ENCODE peak calls at places on chromosome 13, in five cellular contexts. Y is fibroblast of lung; J is lower lobe of right lung; S is tibial nerve; I is CD8-positive, alpha-beta memory T cell. Z is an unnamed sample.

GRCh38 chr13:76383671-76384461 is 502.3 kb downstream of the KCTD12 start:
- DNase-seq in S (no peak), I (no peak), Y (peak; percentile 92), J (no peak), Z (no peak)

GRCh38 chr13:40662866-40663265 is 3.6 kb downstream of the FOXO1 start:
- DNase-seq in J (no peak), S (no peak), I (no peak), Y (no peak), Z (no peak)

GRCh38 chr13:51479199-51479523 is 26.3 kb upstream of the INTS6 start:
- DNase-seq in S (no peak), Y (peak; percentile 76), J (no peak), I (no peak), Z (no peak)

GRCh38 chr13:34913040-34913439 is 29.0 kb upstream of the NBEA start:
- DNase-seq in I (no peak), J (no peak), Y (peak; percentile 25), S (no peak), Z (no peak)

GRCh38 chr13:77810430-77810829 is 108.2 kb downstream of the EDNRB start:
- DNase-seq in S (no peak), J (no peak), I (no peak), Y (peak; percentile 12), Z (no peak)

GRCh38 chr13:91017669-91018053 is 329.8 kb upstream of the MIR17HG start:
- DNase-seq in S (no peak), I (no peak), J (no peak), Y (peak; percentile 6), Z (no peak)

GRCh38 chr13:76331948-76332712 is 554.1 kb downstream of the KCTD12 start:
- DNase-seq in I (no peak), Y (peak; percentile 42), J (no peak), S (no peak), Z (no peak)

GRCh38 chr13:23279321-23279720 is 98.5 kb downstream of the SGCG start:
- DNase-seq in J (no peak), Y (no peak), S (no peak), I (no peak), Z (no peak)

GRCh38 chr13:71798723-71799122 is 68.3 kb downstream of the DACH1 start:
- DNase-seq in S (no peak), Y (no peak), J (no peak), I (no peak), Z (no peak)

GRCh38 chr13:63449549-63449948 is 2033.9 kb upstream of the PCDH20 start:
- DNase-seq in Y (no peak), J (no peak), S (no peak), I (no peak), Z (no peak)

GRCh38 chr13:59494560-59494970 is 669.2 kb downstream of the DIAPH3 start:
- DNase-seq in S (no peak), J (no peak), Y (peak; percentile 94), I (no peak), Z (no peak)

GRCh38 chr13:34698953-34699352 is 243.1 kb upstream of the NBEA start:
- DNase-seq in Y (peak; percentile 8), J (no peak), S (no peak), I (no peak), Z (no peak)

GRCh38 chr13:91185294-91185863 is 162.1 kb upstream of the MIR17HG start:
- DNase-seq in Y (peak; percentile 23), S (no peak), J (no peak), I (no peak), Z (no peak)

GRCh38 chr13:110533771-110534670 is 27.5 kb downstream of the RAB20 start:
- DNase-seq in J (no peak), Y (no peak), I (no peak), S (no peak), Z (no peak)

GRCh38 chr13:44420376-44421220 is 47.0 kb downstream of the SERP2 start:
- DNase-seq in Y (no peak), S (no peak), I (no peak), J (no peak), Z (no peak)

GRCh38 chr13:27168086-27168485 is 3.5 kb downstream of the USP12 start:
- DNase-seq in Y (no peak), S (no peak), J (peak; percentile 49), I (no peak), Z (no peak)

GRCh38 chr13:77904031-77904430 is 14.6 kb downstream of the EDNRB start:
- DNase-seq in I (no peak), J (no peak), S (no peak), Y (no peak), Z (no peak)

GRCh38 chr13:110915874-110916670 is 1.2 kb upstream of the ANKRD10 start:
- DNase-seq in I (no peak), S (no peak), J (no peak), Y (peak; percentile 78), Z (no peak)

GRCh38 chr13:33205804-33206221 is 79.7 kb downstream of the STARD13 start:
- DNase-seq in S (no peak), J (no peak), Y (peak; percentile 44), I (no peak), Z (peak; percentile 90)

GRCh38 chr13:44470623-44471562 is 97.3 kb downstream of the SERP2 start:
- DNase-seq in I (no peak), J (no peak), Y (peak; percentile 27), S (no peak), Z (no peak)

GRCh38 chr13:73223372-73223781 is 164.6 kb downstream of the KLF5 start:
- DNase-seq in I (no peak), S (no peak), Y (no peak), J (no peak), Z (no peak)

GRCh38 chr13:95540848-95541247 is 11.7 kb upstream of the CLDN10 start:
- DNase-seq in Y (no peak), S (no peak), J (no peak), I (no peak), Z (no peak)

GRCh38 chr13:76822691-76823267 is 63.4 kb downstream of the KCTD12 start:
- DNase-seq in Y (peak; percentile 17), S (no peak), J (no peak), I (no peak), Z (no peak)

GRCh38 chr13:91647361-91647970 is 249.0 kb downstream of the GPC5 start:
- DNase-seq in Y (peak; percentile 53), S (no peak), J (no peak), I (no peak), Z (no peak)

GRCh38 chr13:109684836-109685602 is 101.4 kb downstream of the IRS2 start:
- DNase-seq in I (no peak), J (no peak), Y (peak; percentile 41), S (no peak), Z (peak; percentile 75)

GRCh38 chr13:113623491-113624234 is 34.3 kb downstream of the ATP4B start:
- DNase-seq in I (no peak), Y (no peak), J (peak; percentile 44), S (no peak), Z (no peak)

GRCh38 chr13:44710576-44710975 is 134.4 kb upstream of the TSC22D1 start:
- DNase-seq in Y (peak; percentile 99), J (no peak), I (no peak), S (no peak), Z (no peak)

GRCh38 chr13:29594710-29595379 is 643 bp downstream of the SLC7A1 start:
- DNase-seq in I (peak; percentile 53), J (peak; percentile 83), Y (peak; percentile 64), S (peak; percentile 52), Z (peak; percentile 93)

GRCh38 chr13:67158903-67159302 is 71.2 kb downstream of the PCDH9 start:
- DNase-seq in S (no peak), J (no peak), Y (no peak), I (no peak), Z (no peak)

GRCh38 chr13:100356889-100357288 is 231.7 kb downstream of the GGACT start:
- DNase-seq in Y (no peak), J (no peak), S (no peak), I (no peak), Z (no peak)

GRCh38 chr13:29479716-29480492 is 115.6 kb downstream of the SLC7A1 start:
- DNase-seq in J (no peak), Y (no peak), I (no peak), S (no peak), Z (no peak)

GRCh38 chr13:75220238-75220542 is 261.8 kb downstream of the TBC1D4 start:
- DNase-seq in S (no peak), J (no peak), Y (no peak), I (no peak), Z (no peak)

GRCh38 chr13:24271611-24272451 is 37.5 kb upstream of the C1QTNF9 start:
- DNase-seq in J (peak; percentile 79), Y (peak; percentile 83), S (no peak), I (peak; percentile 55), Z (peak; percentile 92)

GRCh38 chr13:113838711-113839201 is 25.1 kb downstream of the GAS6 start:
- DNase-seq in S (no peak), Y (no peak), J (peak; percentile 39), I (no peak), Z (no peak)

DNA sequence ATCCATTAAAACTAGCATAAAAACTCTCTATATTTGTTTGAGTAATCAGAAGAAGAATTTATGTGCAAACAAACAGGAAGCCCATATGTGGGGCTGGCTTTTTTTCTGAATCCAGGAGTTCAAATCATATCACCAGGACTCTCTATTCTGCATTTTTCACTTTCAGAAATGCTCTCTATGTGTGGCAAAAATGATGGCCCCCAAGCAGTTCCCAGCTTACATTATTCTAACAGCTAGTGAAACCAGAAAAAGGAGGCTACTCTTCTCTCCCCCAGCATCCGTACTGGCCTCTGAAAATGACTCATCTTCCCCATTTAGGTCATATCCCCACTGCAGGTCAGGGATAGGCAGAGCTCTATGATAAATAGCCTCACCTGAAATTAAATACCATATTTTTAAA is 20.4 kb downstream of the RBM26 start:
- DNase-seq in Y (peak; percentile 37), S (no peak), I (no peak), J (no peak), Z (no peak)
- H3K27ac ChIP-seq in Y (no peak overlapping the region), S (no peak overlapping the region), I (no peak overlapping the region), J (no peak overlapping the region), Z (no peak overlapping the region)

DNA sequence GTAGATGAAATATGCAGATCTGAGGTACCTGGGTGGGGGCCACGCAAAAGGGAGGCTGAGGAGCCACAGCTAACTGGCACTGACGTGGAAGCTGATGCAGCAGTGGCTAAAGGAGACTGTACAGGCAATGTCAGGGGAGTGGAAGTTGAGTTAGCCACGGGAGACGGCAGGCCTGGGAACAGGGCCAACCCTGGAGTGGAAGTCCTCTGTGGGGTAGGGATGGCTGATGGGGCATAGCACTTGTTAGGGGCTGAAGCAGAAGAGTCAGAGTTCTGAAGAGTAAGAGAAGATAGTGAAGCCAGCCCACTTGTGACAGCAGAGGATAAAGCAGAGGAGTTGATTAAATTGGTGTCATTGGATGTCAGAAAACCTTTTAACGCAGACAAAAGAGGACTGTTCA is 22.8 kb upstream of the STOML3 start:
- DNase-seq in J (no peak), Y (no peak), S (no peak), I (no peak), Z (no peak)
- H3K36me3 ChIP-seq in J (peaks cover 97% of the 10 kb centered on the region), Y (peaks cover 21% of the 10 kb centered on the region), S (peaks cover 84% of the 10 kb centered on the region), I (peaks cover 28% of the 10 kb centered on the region), Z (peaks cover 81% of the 10 kb centered on the region)

GRCh38 chr13:43390582-43390981 is 367.2 kb downstream of the DNAJC15 start:
- DNase-seq in Y (no peak), J (no peak), I (no peak), S (no peak), Z (no peak)
- H3K27ac ChIP-seq in Y (no peak overlapping the region), J (no peak overlapping the region), I (no peak overlapping the region), S (no peak overlapping the region), Z (no peak overlapping the region)

DNA sequence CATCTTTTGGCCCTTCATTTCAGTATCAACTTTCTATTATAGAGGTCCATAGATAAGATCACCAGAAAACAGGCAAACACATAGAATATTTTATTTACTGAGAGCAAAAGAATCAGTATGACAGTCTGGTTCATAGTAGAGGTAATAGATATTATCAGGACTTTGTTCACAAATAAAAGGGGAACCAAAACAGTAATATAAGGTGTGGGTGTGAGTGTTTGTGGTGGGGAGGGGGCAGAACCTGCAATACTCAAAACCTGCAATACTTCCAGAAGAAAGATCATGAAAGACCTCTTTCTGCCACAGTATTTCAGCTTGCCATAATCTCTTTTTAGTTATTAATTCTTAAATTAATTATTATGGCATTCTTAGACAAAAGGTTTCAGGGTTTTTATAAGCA is 578.7 kb upstream of the SLITRK1 start:
- DNase-seq in I (no peak), J (no peak), S (no peak), Y (no peak), Z (no peak)
- H3K36me3 ChIP-seq in I (no peaks in the 10 kb centered on the region), J (no peaks in the 10 kb centered on the region), S (no peaks in the 10 kb centered on the region), Y (no peaks in the 10 kb centered on the region), Z (no peaks in the 10 kb centered on the region)

Z was measured in esophagus muscularis mucosa.